ENCODE peak calls at places on chromosomes 4 and X, in five cellular contexts. B, J, P, G and H are unnamed samples.

GRCh38 chr4:169079942-169080827 is 70.1 kb upstream of the CBR4 start:
- DNase-seq in J (peak; percentile 88), P (no peak), G (no peak), B (peak; percentile 86), H (no peak)

GRCh38 chr4:31194823-31195222 is 474.7 kb downstream of the PCDH7 start:
- DNase-seq in B (no peak), P (no peak), J (no peak), G (no peak), H (no peak)

GRCh38 chrX:150533863-150534262 is 34.6 kb upstream of the MTM1 start:
- DNase-seq in G (no peak), J (no peak), P (no peak), B (no peak), H (no peak)

GRCh38 chrX:119736206-119736764 is 22.1 kb upstream of the SOWAHD start:
- DNase-seq in G (no peak), P (no peak), B (no peak), J (no peak), H (no peak)

GRCh38 chrX:74422029-74422352 is 698 bp downstream of the SLC16A2 start:
- DNase-seq in P (no peak), G (no peak), J (no peak), B (no peak), H (peak; percentile 15)

GRCh38 chr4:38128478-38129451 is 168.6 kb downstream of the PTTG2 start:
- DNase-seq in P (peak; percentile 74), J (no peak), G (no peak), B (no peak), H (no peak)

GRCh38 chr4:149029056-149029651 is 586.9 kb upstream of the NR3C2 start:
- DNase-seq in G (no peak), B (peak; percentile 41), P (no peak), J (no peak), H (no peak)

GRCh38 chr4:1979477-1980196 is 29.1 kb downstream of the NELFA start:
- DNase-seq in J (no peak), B (no peak), P (peak; percentile 22), G (no peak), H (no peak)

GRCh38 chr4:153988446-153988845 is 199.6 kb upstream of the SFRP2 start:
- DNase-seq in J (no peak), B (no peak), P (no peak), G (no peak), H (no peak)

GRCh38 chrX:35166023-35166422 is 223.4 kb downstream of the FAM47B start:
- DNase-seq in J (no peak), P (no peak), B (no peak), G (no peak), H (no peak)

GRCh38 chrX:12955882-12956703 is 18.8 kb upstream of the TMSB4X start:
- DNase-seq in P (no peak), J (peak; percentile 84), G (no peak), B (peak; percentile 60), H (no peak)

GRCh38 chr4:137678796-137679195 is 146.5 kb upstream of the PCDH18 start:
- DNase-seq in G (no peak), P (no peak), J (no peak), B (no peak), H (no peak)

GRCh38 chrX:57266871-57267270 is 19.6 kb upstream of the FAAH2 start:
- DNase-seq in B (no peak), G (no peak), J (no peak), P (no peak), H (no peak)

GRCh38 chr4:88446124-88446523 is 10.8 kb upstream of the HERC5 start:
- DNase-seq in P (no peak), B (no peak), J (peak; percentile 44), G (no peak), H (no peak)

GRCh38 chrX:12421918-12422317 is 283.6 kb downstream of the FRMPD4 start:
- DNase-seq in B (no peak), P (no peak), G (no peak), J (peak; percentile 32), H (no peak)

GRCh38 chrX:14832151-14832550 is 40.7 kb downstream of the FANCB start:
- DNase-seq in J (peak; percentile 17), B (no peak), G (peak; percentile 26), P (no peak), H (no peak)

GRCh38 chr4:110498420-110498819 is 22.5 kb downstream of the ENPEP start:
- DNase-seq in P (no peak), J (no peak), B (no peak), G (no peak), H (no peak)

GRCh38 chrX:30023451-30023850 is 191.9 kb upstream of the MAGEB2 start:
- DNase-seq in B (no peak), G (no peak), J (no peak), P (no peak), H (no peak)

GRCh38 chrX:45851434-45851991 is 650.8 kb upstream of the DIPK2B start:
- DNase-seq in J (no peak), B (peak; percentile 61), P (peak; percentile 82), G (no peak), H (peak; percentile 68)

GRCh38 chr4:180148737-180149136 is 2094.5 kb upstream of the TENM3 start:
- DNase-seq in G (no peak), P (no peak), J (no peak), B (no peak), H (no peak)

GRCh38 chr4:2402941-2403340 is 15.5 kb downstream of the ZFYVE28 start:
- DNase-seq in J (no peak), B (no peak), P (no peak), G (no peak), H (no peak)

GRCh38 chr4:169243808-169244207 is 26.9 kb downstream of the SH3RF1 start:
- DNase-seq in G (peak; percentile 52), B (no peak), P (no peak), J (peak; percentile 77), H (no peak)

GRCh38 chr4:140020457-140021361 is 133.3 kb downstream of the MAML3 start:
- DNase-seq in P (no peak), G (no peak), J (no peak), B (no peak), H (no peak)

GRCh38 chrX:74924449-74925209 is 623 bp downstream of the NEXMIF start:
- DNase-seq in B (peak; percentile 63), P (peak; percentile 55), G (no peak), J (peak; percentile 25), H (peak; percentile 62)

GRCh38 chr4:19888587-19888986 is 363.1 kb upstream of the SLIT2 start:
- DNase-seq in G (no peak), J (no peak), P (no peak), B (no peak), H (no peak)

GRCh38 chrX:111123606-111124179 is 27.7 kb downstream of the PAK3 start:
- DNase-seq in J (no peak), G (no peak), B (no peak), P (no peak), H (no peak)

GRCh38 chr4:46390353-46391058 is 578 bp upstream of the GABRA2 start:
- DNase-seq in G (no peak), J (no peak), P (peak; percentile 32), B (peak; percentile 17), H (peak; percentile 2)

GRCh38 chr4:46388860-46389259 is 1.1 kb downstream of the GABRA2 start:
- DNase-seq in B (peak; percentile 7), G (no peak), P (no peak), J (no peak), H (no peak)

GRCh38 chr4:46389301-46389761 is 597 bp downstream of the GABRA2 start:
- DNase-seq in J (peak; percentile 25), P (peak; percentile 55), B (peak; percentile 71), G (no peak), H (peak; percentile 47)

GRCh38 chr4:46386570-46386969 is 3.4 kb downstream of the GABRA2 start:
- DNase-seq in B (peak; percentile 59), P (peak; percentile 52), G (no peak), J (no peak), H (peak; percentile 6)

GRCh38 chr4:46387956-46388355 is 2.0 kb downstream of the GABRA2 start:
- DNase-seq in J (no peak), B (no peak), G (no peak), P (no peak), H (no peak)
- TF ChIP-seq CTCF in J (no peak), B (no peak), G (no peak), P (peak; percentile 39), H (no peak)

GRCh38 chr4:8342651-8343050 is 73.1 kb downstream of the HTRA3 start:
- DNase-seq in P (peak; percentile 77), G (no peak), B (no peak), J (no peak), H (no peak)
- TF ChIP-seq CTCF in P (peak; percentile 83), G (peak; percentile 9), B (no peak), J (no peak), H (peak; percentile 25)

DNA sequence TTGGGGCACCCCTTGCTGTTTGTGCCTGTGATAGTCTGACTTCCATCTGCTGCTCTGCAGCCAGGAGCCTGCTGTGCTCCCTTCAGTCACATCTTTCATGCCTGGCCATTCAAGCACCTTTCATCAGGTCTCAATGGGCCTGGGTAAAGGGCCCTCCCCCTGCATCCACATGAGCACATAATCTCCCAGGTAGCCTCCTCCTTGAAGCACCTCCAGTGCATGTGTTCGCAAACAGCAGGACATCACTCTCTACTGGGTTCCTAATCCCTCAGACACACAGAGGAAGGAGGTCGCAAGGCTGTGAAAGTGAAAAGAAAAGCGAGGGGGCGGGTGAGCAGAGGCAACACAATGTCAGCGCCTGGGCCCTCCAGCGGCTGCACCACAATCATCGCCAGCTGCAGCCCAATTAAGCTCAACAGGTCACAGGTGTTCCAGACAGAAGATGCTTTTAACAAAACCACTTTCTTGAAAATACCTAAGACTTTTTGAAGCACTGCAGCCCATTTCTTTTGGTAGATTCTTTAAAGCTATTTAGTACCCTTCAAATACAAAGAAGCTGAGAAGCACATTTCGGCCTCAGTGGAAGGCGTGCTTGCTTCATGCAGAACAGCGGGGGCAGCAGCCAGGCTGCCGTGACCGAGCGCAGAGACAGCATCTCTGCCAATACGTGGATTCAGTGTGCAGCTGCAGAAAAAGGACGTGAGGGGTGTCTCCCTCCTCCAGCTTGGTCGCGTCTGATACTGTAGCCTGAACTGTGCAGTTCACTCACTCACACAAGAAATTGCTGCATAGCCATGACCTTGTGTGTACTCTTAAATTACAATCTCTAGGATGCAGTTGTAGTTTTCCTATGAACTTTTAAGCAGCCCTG is 92.2 kb upstream of the SPRY1 start:
- DNase-seq in P (peak; percentile 89), G (no peak), B (no peak), J (no peak), H (peak; percentile 28)
- TF ChIP-seq CTCF in P (peak; percentile 51), G (no peak), B (no peak), J (no peak), H (no peak)

GRCh38 chr4:113747949-113748348 is 13.6 kb downstream of the CAMK2D start:
- DNase-seq in B (no peak), P (no peak), J (no peak), G (no peak), H (no peak)

GRCh38 chr4:113750315-113750714 is 11.2 kb downstream of the CAMK2D start:
- DNase-seq in B (no peak), G (no peak), J (no peak), P (no peak), H (no peak)

GRCh38 chr4:113745724-113746123 is 15.8 kb downstream of the CAMK2D start:
- DNase-seq in P (no peak), B (no peak), J (no peak), G (no peak), H (no peak)

GRCh38 chr4:113750734-113751133 is 10.8 kb downstream of the CAMK2D start:
- DNase-seq in B (no peak), P (no peak), G (no peak), J (no peak), H (no peak)

DNA sequence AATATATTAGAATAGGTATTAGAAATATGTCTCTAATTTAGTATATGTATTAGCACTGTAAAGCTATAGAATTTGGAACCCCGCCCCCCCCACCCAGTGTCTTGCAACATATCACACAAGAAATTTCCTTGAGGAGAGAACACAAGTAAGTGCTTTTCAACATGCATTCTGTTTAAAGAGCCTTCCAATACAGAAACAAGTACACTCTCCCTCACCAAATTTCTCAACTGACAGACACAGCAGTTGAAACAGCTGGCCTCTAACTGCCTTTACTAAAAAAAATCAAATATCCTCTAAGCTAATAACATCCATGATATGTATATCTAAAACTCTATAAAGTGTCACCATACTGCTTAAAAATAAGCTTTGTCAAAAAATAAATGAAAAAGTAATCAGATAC is 12.4 kb downstream of the CAMK2D start:
- DNase-seq in B (no peak), P (no peak), J (no peak), G (no peak), H (no peak)
- TF ChIP-seq CTCF in B (no peak), P (no peak), J (no peak), G (no peak), H (no peak)